ENCODE peak calls at places on chromosomes 11 and 22, in five cellular contexts. W is HCT116, X is H1, B is GM12878, M is HepG2. A is an unnamed sample.

GRCh38 chr11:8913961-8914660 is 3.1 kb downstream of the AKIP1 start:
- DNase-seq in M (peak), X (peak), W (no peak), B (no peak), A (peak)

GRCh38 chr11:1546536-1547466 is 25.3 kb downstream of the DUSP8 start:
- DNase-seq in X (peak), W (no peak), M (no peak), B (no peak), A (peak)

GRCh38 chr11:25198704-25199103 is 701.9 kb downstream of the LUZP2 start:
- DNase-seq in M (no peak), W (no peak), B (no peak), X (no peak), A (no peak)

GRCh38 chr11:61971177-61972111 is 4.0 kb upstream of the FTH1 start:
- DNase-seq in B (peak), W (peak), M (peak), X (peak), A (peak)

GRCh38 chr11:63906585-63906984 is 10.4 kb downstream of the RCOR2 start:
- DNase-seq in W (no peak), B (no peak), X (peak), M (no peak), A (peak)

GRCh38 chr11:59437770-59438169 is 1.5 kb downstream of the OR5A1 start:
- DNase-seq in X (no peak), W (no peak), M (no peak), B (no peak), A (no peak)

GRCh38 chr22:21762712-21763581 is 27.4 kb upstream of the YPEL1 start:
- DNase-seq in B (no peak), X (no peak), M (no peak), W (no peak), A (no peak)

GRCh38 chr11:96794152-96794551 is 404.3 kb downstream of the JRKL start:
- DNase-seq in M (no peak), W (no peak), B (no peak), X (no peak), A (no peak)

GRCh38 chr11:74636633-74637184 is 44.3 kb downstream of the POLD3 start:
- DNase-seq in M (no peak), W (peak), X (no peak), B (no peak), A (peak)

GRCh38 chr11:61850687-61851086 is 22.6 kb downstream of the FADS2 start:
- DNase-seq in B (no peak), M (no peak), X (no peak), W (no peak), A (no peak)

GRCh38 chr11:133619973-133620372 is 87.7 kb upstream of the OPCML start:
- DNase-seq in M (peak), X (peak), B (peak), W (no peak), A (no peak)

GRCh38 chr22:29751139-29751538 is 15.7 kb downstream of the ZMAT5 start:
- DNase-seq in M (peak), B (no peak), X (no peak), W (no peak), A (no peak)

GRCh38 chr22:45246060-45246985 is 5.6 kb upstream of the KIAA0930 start:
- DNase-seq in W (peak), B (no peak), M (peak), X (no peak), A (no peak)

GRCh38 chr22:45254388-45254787 is 13.7 kb upstream of the KIAA0930 start:
- DNase-seq in W (no peak), X (no peak), M (no peak), B (no peak), A (no peak)

GRCh38 chr22:45251828-45252227 is 11.1 kb upstream of the KIAA0930 start:
- DNase-seq in M (no peak), X (no peak), B (no peak), W (no peak), A (no peak)

GRCh38 chr22:45253039-45253641 is 12.4 kb upstream of the KIAA0930 start:
- DNase-seq in X (no peak), W (no peak), M (no peak), B (no peak), A (no peak)

GRCh38 chr22:45248832-45249561 is 8.3 kb upstream of the KIAA0930 start:
- DNase-seq in M (no peak), X (no peak), B (peak), W (no peak), A (no peak)
- TF ChIP-seq SRF in M (no peak), X (no peak), B (no peak), W (no peak), A (no peak)

DNA sequence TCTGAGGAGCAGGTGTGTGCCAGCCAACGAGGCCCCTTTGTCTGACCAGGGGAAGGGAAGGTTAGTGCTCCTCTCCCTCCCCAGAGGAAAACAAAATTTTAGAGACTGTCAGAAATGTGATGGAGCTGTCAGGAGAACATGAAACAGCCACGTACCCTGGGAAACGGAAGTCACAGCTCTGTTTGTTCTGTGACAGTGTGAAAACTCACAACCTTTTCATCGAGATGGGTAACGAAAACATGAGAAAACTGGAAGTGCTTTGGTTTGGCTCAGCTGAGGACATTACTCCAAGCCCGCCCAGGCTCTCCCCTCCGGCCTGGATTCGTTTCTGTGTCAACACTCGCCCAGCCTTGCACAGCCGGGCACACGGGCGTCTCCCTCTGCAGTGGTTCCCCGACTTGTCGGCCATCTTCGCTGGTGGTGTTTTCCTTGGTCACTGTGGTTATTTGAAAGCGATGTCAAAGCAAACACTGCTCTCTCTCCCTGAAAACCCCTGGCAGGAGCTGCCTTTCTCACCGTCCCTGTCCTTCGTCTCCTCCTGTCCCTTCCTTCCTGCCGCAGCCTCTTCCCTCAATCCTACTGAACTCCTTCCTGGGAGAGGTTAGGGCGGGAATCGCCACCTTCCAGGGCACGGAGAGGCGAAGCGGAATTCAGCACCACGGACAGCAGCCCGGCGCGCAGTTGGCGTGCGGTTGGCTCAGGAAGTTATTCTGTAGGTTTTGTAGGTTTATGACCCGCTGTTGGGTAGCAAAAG is 12.9 kb upstream of the RPS19BP1 start:
- DNase-seq in W (no peak), B (no peak), X (peak), M (no peak), A (peak)
- TF ChIP-seq SRF in W (no peak), B (no peak), X (no peak), M (no peak), A (no peak)

GRCh38 chr11:13009476-13009920 is 382 bp downstream of the RASSF10 start:
- DNase-seq in B (no peak), X (no peak), M (no peak), W (no peak), A (no peak)

GRCh38 chr11:13012037-13012693 is 3.0 kb downstream of the RASSF10 start:
- DNase-seq in B (no peak), X (no peak), W (no peak), M (peak), A (no peak)

GRCh38 chr11:13009921-13010736 is 1.0 kb downstream of the RASSF10 start:
- DNase-seq in X (peak), B (no peak), M (no peak), W (no peak), A (no peak)

GRCh38 chr11:13011366-13012036 is 2.4 kb downstream of the RASSF10 start:
- DNase-seq in B (no peak), X (no peak), M (no peak), W (no peak), A (no peak)

DNA sequence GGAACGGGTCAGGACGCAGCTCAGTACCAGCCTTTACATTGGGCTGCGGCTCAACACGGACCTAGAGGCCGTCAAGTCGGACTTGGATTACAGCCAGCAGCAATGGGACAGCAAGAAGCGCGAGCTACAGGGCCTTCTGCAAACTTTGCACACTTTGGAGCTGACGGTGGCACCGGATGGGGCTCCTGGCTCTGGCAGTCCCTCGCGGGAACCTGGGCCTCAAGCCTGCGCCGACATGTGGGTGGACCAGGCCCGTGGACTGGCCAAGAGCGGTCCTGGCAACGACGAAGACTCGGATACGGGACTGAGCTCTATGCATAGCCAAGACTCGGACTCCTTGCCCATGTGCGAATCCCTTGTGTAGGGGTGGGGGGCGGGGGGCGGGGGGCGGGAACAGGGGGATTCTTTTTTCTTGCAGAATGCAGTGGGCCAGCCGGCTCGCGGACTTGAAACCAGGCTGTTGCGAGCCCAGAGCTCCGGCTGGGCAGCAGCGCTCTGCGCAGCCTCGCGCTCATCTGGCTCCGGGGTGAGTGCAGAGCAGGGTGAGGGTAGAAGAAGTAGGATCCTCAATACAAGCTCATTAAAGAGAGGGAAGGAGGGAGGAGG is 1.7 kb downstream of the RASSF10 start:
- DNase-seq in W (no peak), M (no peak), X (no peak), B (no peak), A (no peak)
- TF ChIP-seq SRF in W (no peak), M (no peak), X (no peak), B (no peak), A (no peak)

DNA sequence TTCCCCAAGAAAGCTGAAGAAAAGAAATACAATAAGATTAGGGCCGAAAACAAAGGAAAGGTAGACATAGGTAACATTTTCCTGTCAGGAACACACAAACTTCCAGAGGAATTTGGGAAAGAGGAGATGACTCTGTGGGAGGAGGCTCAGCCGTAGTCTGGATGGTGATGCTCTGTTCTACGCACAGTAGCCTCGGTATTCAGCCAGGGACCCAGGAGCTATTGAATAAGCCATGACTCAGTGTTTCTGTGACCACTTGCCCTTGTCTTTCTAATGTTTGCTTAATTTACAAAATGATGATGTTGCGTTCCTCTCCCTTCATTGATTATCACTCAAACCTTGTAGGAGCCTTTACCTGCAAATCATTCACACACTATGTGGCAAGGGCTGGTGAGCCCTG is 745.0 kb downstream of the NTM start:
- DNase-seq in M (no peak), W (no peak), B (no peak), X (no peak), A (no peak)
- TF ChIP-seq SRF in M (no peak), W (no peak), B (no peak), X (no peak), A (no peak)